ENCODE peak calls at places on chromosomes 2 and 18, in ten cellular contexts. H is mucosa of descending colon, R is astrocyte of the cerebellum, N is Peyer's patch, O is breast epithelium, F is neural progenitor cell, J is endothelial cell of umbilical vein, I is astrocyte of the spinal cord, W is lower lobe of right lung, D is sigmoid colon. L is an unnamed sample.

GRCh38 chr18:64693756-64694155 is 544.9 kb upstream of the LINC00305 start:
- DNase-seq in H (no peak), R (no peak), N (no peak), O (no peak), F (no peak), J (no peak), I (peak; percentile 8), W (no peak), D (no peak), L (no peak)

GRCh38 chr2:9398881-9399805 is 24.2 kb downstream of the ITGB1BP1 start:
- DNase-seq in H (no peak), R (no peak), N (no peak), O (no peak), F (no peak), J (no peak), I (no peak), W (no peak), D (peak; percentile 92), L (no peak)

GRCh38 chr2:157182834-157183396 is 74.6 kb upstream of the GALNT5 start:
- DNase-seq in H (no peak), R (peak; percentile 73), N (no peak), O (no peak), F (no peak), J (peak; percentile 94), I (peak; percentile 94), W (no peak), D (no peak), L (peak; percentile 89)

GRCh38 chr2:102291221-102292075 is 19.9 kb upstream of the IL1RL1 start:
- DNase-seq in H (peak; percentile 33), R (no peak), N (no peak), O (no peak), F (no peak), J (no peak), I (no peak), W (peak; percentile 60), D (no peak), L (no peak)

GRCh38 chr2:16745466-16745865 is 79.8 kb upstream of the CYRIA start:
- DNase-seq in H (no peak), R (no peak), N (no peak), O (no peak), F (no peak), J (no peak), I (no peak), W (no peak), D (no peak), L (no peak)

GRCh38 chr18:378039-378438 is 110.2 kb upstream of the THOC1 start:
- DNase-seq in H (no peak), R (no peak), N (no peak), O (no peak), F (no peak), J (peak; percentile 24), I (no peak), W (no peak), D (peak; percentile 83), L (no peak)

GRCh38 chr2:61460168-61460567 is 10.7 kb downstream of the USP34 start:
- DNase-seq in H (no peak), R (no peak), N (no peak), O (no peak), F (no peak), J (peak; percentile 82), I (peak; percentile 65), W (no peak), D (no peak), L (peak; percentile 20)

GRCh38 chr2:74089816-74090745 is 57.6 kb downstream of the BOLA3 start:
- DNase-seq in H (no peak), R (no peak), N (no peak), O (no peak), F (no peak), J (no peak), I (peak; percentile 10), W (no peak), D (no peak), L (no peak)

GRCh38 chr2:241895732-241896641 is 26.5 kb downstream of the RTP5 start:
- DNase-seq in H (peak; percentile 65), R (no peak), N (peak; percentile 57), O (peak; percentile 62), F (no peak), J (peak; percentile 69), I (no peak), W (peak; percentile 44), D (no peak), L (no peak)

GRCh38 chr2:9199716-9200633 is 6.6 kb upstream of the ASAP2 start:
- DNase-seq in H (no peak), R (no peak), N (no peak), O (no peak), F (no peak), J (no peak), I (peak; percentile 50), W (no peak), D (no peak), L (no peak)

DNA sequence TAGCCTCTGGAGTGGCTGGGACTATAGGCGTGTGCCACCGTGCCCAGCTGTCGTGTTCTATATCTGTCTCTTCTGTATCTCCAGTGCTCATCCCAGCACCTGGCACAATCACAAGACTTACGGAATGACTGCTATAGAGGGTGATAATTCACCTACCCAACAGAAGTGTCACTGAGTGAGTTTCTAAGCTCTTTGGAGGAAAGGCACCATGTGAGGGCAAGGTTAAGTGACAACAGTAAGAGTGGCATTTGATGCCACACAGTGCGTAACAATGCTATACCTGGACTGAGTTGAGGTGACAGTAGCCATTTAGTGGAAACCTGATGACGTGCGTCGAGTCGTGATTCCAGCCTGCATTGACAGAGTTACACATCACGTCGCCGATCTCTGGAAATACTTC is 89.0 kb downstream of the KCTD1 start:
- DNase-seq in H (no peak), R (no peak), N (no peak), O (no peak), F (no peak), J (no peak), I (no peak), W (no peak), D (no peak), L (no peak)
- TF ChIP-seq CTCF in H (no peak), R (no peak), N (no peak), O (no peak), F (no peak), J (no peak), I (no peak), W (no peak), D (no peak), L (no peak)

DNA sequence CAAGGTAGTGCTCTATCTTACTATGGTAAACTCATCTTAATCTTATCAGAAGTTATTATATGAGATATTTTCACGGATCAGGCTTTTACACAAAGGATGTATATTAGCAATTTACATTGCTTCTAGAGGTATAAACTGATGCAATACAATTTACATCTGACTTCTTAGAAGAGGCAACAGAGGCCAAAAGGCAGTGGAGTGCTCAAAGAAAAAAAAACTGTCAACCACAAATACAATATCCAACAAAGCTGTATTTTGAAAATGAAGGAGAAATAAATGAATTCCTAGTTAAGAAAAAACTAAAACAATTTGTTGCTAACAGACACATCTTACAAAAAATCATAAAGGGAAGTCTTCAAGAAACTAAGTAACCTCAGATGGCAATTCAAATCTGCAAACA is 1031.5 kb upstream of the CNTNAP5 start:
- DNase-seq in H (no peak), R (no peak), N (no peak), O (no peak), F (no peak), J (no peak), I (no peak), W (no peak), D (no peak), L (no peak)
- H3K4me3 ChIP-seq in H (no peak overlapping the region), R (no peak overlapping the region), N (no peak overlapping the region), O (no peak overlapping the region), F (no peak overlapping the region), J (no peak overlapping the region), I (no peak overlapping the region), W (no peak overlapping the region), D (no peak overlapping the region), L (no peak overlapping the region)

GRCh38 chr2:24333019-24333540 is 27.3 kb downstream of the ITSN2 start:
- DNase-seq in H (no peak), R (no peak), N (no peak), O (no peak), F (no peak), J (peak; percentile 62), I (no peak), W (no peak), D (no peak), L (no peak)

GRCh38 chr2:24337958-24338357 is 22.4 kb downstream of the ITSN2 start:
- DNase-seq in H (no peak), R (no peak), N (no peak), O (no peak), F (no peak), J (peak; percentile 63), I (no peak), W (no peak), D (no peak), L (no peak)

GRCh38 chr2:24329700-24330099 is 30.6 kb downstream of the ITSN2 start:
- DNase-seq in H (no peak), R (no peak), N (no peak), O (no peak), F (no peak), J (peak; percentile 58), I (no peak), W (no peak), D (no peak), L (no peak)

GRCh38 chr2:24330161-24330560 is 30.2 kb downstream of the ITSN2 start:
- DNase-seq in H (no peak), R (no peak), N (no peak), O (no peak), F (no peak), J (no peak), I (no peak), W (no peak), D (no peak), L (no peak)

GRCh38 chr2:24334245-24334633 is 26.1 kb downstream of the ITSN2 start:
- DNase-seq in H (no peak), R (peak; percentile 60), N (no peak), O (no peak), F (no peak), J (no peak), I (peak; percentile 64), W (no peak), D (no peak), L (no peak)
- TF ChIP-seq CTCF in H (no peak), R (no peak), N (no peak), O (no peak), F (no peak), J (no peak), I (no peak), W (no peak), D (no peak), L (no peak)

GRCh38 chr18:26432651-26433424 is 115.5 kb downstream of the KCTD1 start:
- DNase-seq in H (no peak), R (no peak), N (no peak), O (no peak), F (no peak), J (no peak), I (no peak), W (no peak), D (no peak), L (no peak)

GRCh38 chr18:26436176-26437031 is 111.9 kb downstream of the KCTD1 start:
- DNase-seq in H (no peak), R (peak; percentile 67), N (no peak), O (no peak), F (no peak), J (no peak), I (peak; percentile 87), W (no peak), D (no peak), L (peak; percentile 48)

GRCh38 chr18:26438980-26439379 is 109.4 kb downstream of the KCTD1 start:
- DNase-seq in H (no peak), R (no peak), N (no peak), O (no peak), F (no peak), J (no peak), I (no peak), W (no peak), D (no peak), L (no peak)

GRCh38 chr18:26434887-26435286 is 113.5 kb downstream of the KCTD1 start:
- DNase-seq in H (no peak), R (no peak), N (no peak), O (no peak), F (no peak), J (no peak), I (no peak), W (no peak), D (no peak), L (no peak)

GRCh38 chr18:26435415-26436095 is 112.8 kb downstream of the KCTD1 start:
- DNase-seq in H (no peak), R (no peak), N (no peak), O (no peak), F (no peak), J (no peak), I (no peak), W (no peak), D (no peak), L (no peak)
- H3K4me3 ChIP-seq in H (no peak overlapping the region), R (no peak overlapping the region), N (no peak overlapping the region), O (no peak overlapping the region), F (no peak overlapping the region), J (no peak overlapping the region), I (no peak overlapping the region), W (no peak overlapping the region), D (no peak overlapping the region), L (no peak overlapping the region)

L was measured in HFF-Myc.